ENCODE peak calls at places on chromosomes 7 and 10, in four cellular contexts. One of them, this sample, is unnamed.

GRCh38 chr10:122463466-122464157 is 2.3 kb downstream of the HTRA1 start:
- DNase-seq in GM23248: no peak
- DNase-seq in K562: no peak
- DNase-seq in Panc1: no peak
- DNase-seq in this sample: no peak

GRCh38 chr10:103648951-103649532 is 155.5 kb downstream of the NEURL1 start:
- DNase-seq in Panc1: no peak
- DNase-seq in K562: no peak
- DNase-seq in GM23248: peak; percentile 81
- DNase-seq in this sample: peak; percentile 55

GRCh38 chr7:2231992-2232765 is 566 bp downstream of the MAD1L1 start:
- DNase-seq in K562: peak; percentile 44
- DNase-seq in GM23248: peak; percentile 59
- DNase-seq in Panc1: no peak
- DNase-seq in this sample: peak; percentile 53

GRCh38 chr10:107686095-107686494 is 521.6 kb upstream of the SORCS1 start:
- DNase-seq in K562: no peak
- DNase-seq in GM23248: no peak
- DNase-seq in Panc1: no peak
- DNase-seq in this sample: no peak

GRCh38 chr7:101625076-101625914 is 3.8 kb downstream of the MYL10 start:
- DNase-seq in GM23248: peak; percentile 71
- DNase-seq in K562: no peak
- DNase-seq in Panc1: no peak
- DNase-seq in this sample: peak; percentile 44

GRCh38 chr10:131396108-131397010 is 84.8 kb upstream of the TCERG1L start:
- DNase-seq in K562: no peak
- DNase-seq in GM23248: peak; percentile 2
- DNase-seq in Panc1: no peak
- DNase-seq in this sample: no peak

GRCh38 chr7:46383605-46384004 is 462.5 kb upstream of the IGFBP3 start:
- DNase-seq in GM23248: peak; percentile 69
- DNase-seq in Panc1: no peak
- DNase-seq in K562: no peak
- DNase-seq in this sample: peak; percentile 30

GRCh38 chr7:2539031-2540028 is 16.0 kb downstream of the BRAT1 start:
- DNase-seq in K562: no peak
- DNase-seq in GM23248: no peak
- DNase-seq in Panc1: no peak
- DNase-seq in this sample: no peak

GRCh38 chr10:104452977-104453376 is 99.3 kb downstream of the CFAP58 start:
- DNase-seq in K562: no peak
- DNase-seq in GM23248: no peak
- DNase-seq in Panc1: no peak
- DNase-seq in this sample: no peak

GRCh38 chr10:3471927-3472704 is 299.5 kb upstream of the PITRM1 start:
- DNase-seq in Panc1: no peak
- DNase-seq in K562: no peak
- DNase-seq in GM23248: peak; percentile 53
- DNase-seq in this sample: no peak

GRCh38 chr7:84277628-84278224 is 83.1 kb upstream of the SEMA3A start:
- DNase-seq in K562: no peak
- DNase-seq in GM23248: no peak
- DNase-seq in Panc1: no peak
- DNase-seq in this sample: no peak

GRCh38 chr10:127426746-127427145 is 122.4 kb upstream of the NPS start:
- DNase-seq in K562: no peak
- DNase-seq in GM23248: peak; percentile 12
- DNase-seq in Panc1: no peak
- DNase-seq in this sample: no peak

GRCh38 chr10:90051474-90051873 is 350.1 kb downstream of the KIF20B start:
- DNase-seq in Panc1: no peak
- DNase-seq in GM23248: no peak
- DNase-seq in K562: no peak
- DNase-seq in this sample: no peak

GRCh38 chr10:114174462-114175190 is 623 bp upstream of the CCDC186 start:
- DNase-seq in Panc1: no peak
- DNase-seq in GM23248: peak; percentile 75
- DNase-seq in K562: no peak
- DNase-seq in this sample: peak; percentile 66

GRCh38 chr10:49601857-49602256 is 8.3 kb upstream of the SLC18A3 start:
- DNase-seq in GM23248: peak; percentile 82
- DNase-seq in Panc1: no peak
- DNase-seq in K562: no peak
- DNase-seq in this sample: no peak

GRCh38 chr10:79286318-79286951 is 60.8 kb upstream of the PPIF start:
- DNase-seq in K562: peak; percentile 69
- DNase-seq in GM23248: peak; percentile 30
- DNase-seq in Panc1: no peak
- DNase-seq in this sample: no peak

GRCh38 chr7:29748286-29749099 is 57.8 kb upstream of the WIPF3 start:
- DNase-seq in K562: no peak
- DNase-seq in GM23248: peak; percentile 86
- DNase-seq in Panc1: peak; percentile 51
- DNase-seq in this sample: peak; percentile 83

GRCh38 chr10:121426307-121426706 is 171.9 kb downstream of the FGFR2 start:
- DNase-seq in Panc1: no peak
- DNase-seq in K562: peak; percentile 32
- DNase-seq in GM23248: no peak
- DNase-seq in this sample: no peak

GRCh38 chr10:106571216-106571954 is 593.1 kb downstream of the SORCS1 start:
- DNase-seq in Panc1: peak; percentile 24
- DNase-seq in K562: peak; percentile 3
- DNase-seq in GM23248: peak; percentile 67
- DNase-seq in this sample: peak; percentile 89

GRCh38 chr10:79007843-79008319 is 60.9 kb upstream of the ZMIZ1 start:
- DNase-seq in K562: no peak
- DNase-seq in GM23248: peak; percentile 50
- DNase-seq in Panc1: no peak
- DNase-seq in this sample: peak; percentile 52

GRCh38 chr10:122957474-122957873 is 3.4 kb upstream of the C10orf88 start:
- DNase-seq in Panc1: no peak
- DNase-seq in K562: no peak
- DNase-seq in GM23248: no peak
- DNase-seq in this sample: no peak

GRCh38 chr10:101257121-101257890 is 28.0 kb upstream of the LBX1 start:
- DNase-seq in Panc1: no peak
- DNase-seq in K562: no peak
- DNase-seq in GM23248: no peak
- DNase-seq in this sample: no peak
- H3K27me3 ChIP-seq in Panc1: no peaks in the 10 kb centered on the region
- H3K27me3 ChIP-seq in K562: peaks cover under 1% of the 10 kb centered on the region
- H3K27me3 ChIP-seq in GM23248: peaks cover 29% of the 10 kb centered on the region
- H3K27me3 ChIP-seq in this sample: peaks cover 58% of the 10 kb centered on the region

DNA sequence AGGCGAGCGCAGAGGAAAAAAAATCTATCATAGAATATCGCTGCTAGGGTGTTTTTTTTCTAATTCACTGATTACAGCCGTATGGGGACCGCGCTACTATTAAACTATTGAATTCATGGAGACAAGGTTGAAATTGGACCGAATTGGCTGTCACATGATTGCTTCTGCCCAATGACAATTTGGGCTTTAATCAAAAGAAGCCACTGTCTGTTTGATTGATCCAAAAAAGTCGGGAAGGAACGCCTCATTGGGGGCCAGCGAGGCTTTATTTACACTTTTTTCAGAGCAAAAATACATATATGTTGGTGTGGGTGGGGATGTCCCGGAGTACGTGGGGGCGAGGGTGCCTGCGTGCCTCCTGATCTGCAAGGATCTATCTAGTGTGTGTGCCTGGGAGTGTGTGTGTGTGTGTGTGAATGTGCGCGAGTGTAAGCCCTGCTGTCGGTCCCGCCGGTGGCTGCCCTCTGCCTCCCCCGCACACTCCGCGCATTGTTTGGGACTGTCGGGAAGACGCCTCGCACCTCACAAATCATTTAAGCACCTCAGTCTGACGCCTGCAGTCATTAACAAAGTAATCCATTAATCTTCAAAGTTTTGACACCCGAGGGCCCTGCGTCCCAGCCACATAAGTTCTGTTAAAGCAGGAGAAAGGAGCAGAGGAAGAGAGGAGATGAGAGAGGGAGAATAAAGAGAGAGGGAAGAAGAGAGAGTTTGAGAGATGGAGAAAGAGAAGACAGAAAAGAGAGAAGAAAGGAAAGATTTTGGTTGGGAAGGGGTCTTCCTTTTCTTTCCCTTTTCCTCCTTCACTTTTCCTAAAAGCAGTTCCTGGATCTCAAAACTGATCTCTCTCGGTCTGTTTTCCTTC is at the start of gene HOXA2:
- DNase-seq in Panc1: no peak
- DNase-seq in K562: no peak
- DNase-seq in GM23248: no peak
- DNase-seq in this sample: no peak
- H3K4me3 ChIP-seq in Panc1: peak within 1 kb of the TSS; percentile 52
- H3K4me3 ChIP-seq in K562: no peak within 1 kb of the TSS
- H3K4me3 ChIP-seq in GM23248: no peak within 1 kb of the TSS
- H3K4me3 ChIP-seq in this sample: peak within 1 kb of the TSS; percentile 66

DNA sequence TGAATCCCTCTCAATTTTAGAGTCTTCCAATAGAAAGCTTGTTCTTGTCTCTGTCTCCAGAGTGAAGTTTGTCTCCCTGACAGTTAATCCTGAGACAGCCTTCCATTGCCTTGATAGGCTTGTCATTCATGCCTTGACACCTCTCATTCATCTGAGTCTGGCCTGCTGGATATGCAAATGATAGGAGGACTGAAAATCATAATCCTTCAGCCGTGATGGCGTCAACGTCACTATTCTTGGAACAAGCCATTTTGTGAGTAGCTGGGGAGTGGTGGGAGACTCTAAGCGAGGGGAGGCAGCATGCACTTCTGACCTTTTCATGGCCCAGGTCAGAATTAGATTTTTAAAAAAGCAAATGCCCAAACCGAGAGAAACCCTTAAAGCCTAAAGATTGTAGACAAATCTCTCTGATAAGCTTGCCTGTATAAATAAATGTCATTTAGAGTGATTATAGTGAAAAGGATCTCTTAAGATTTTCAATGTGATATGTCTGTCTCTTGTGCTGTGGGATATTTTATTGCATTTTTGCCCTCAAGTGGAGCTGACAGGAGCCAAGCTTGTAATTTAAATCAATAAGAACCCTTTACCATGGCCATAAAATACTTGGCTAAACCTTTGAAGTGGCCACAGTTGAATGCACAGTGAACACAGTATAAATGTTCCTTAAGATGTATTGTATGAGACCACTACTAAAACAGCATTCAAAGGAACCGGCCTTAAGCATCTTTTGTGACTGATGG is 148.8 kb downstream of the SNX10 start:
- DNase-seq in K562: no peak
- DNase-seq in Panc1: no peak
- DNase-seq in GM23248: no peak
- DNase-seq in this sample: no peak
- H3K4me1 ChIP-seq in K562: peaks cover 11% of the 10 kb centered on the region
- H3K4me1 ChIP-seq in Panc1: no peaks in the 10 kb centered on the region
- H3K4me1 ChIP-seq in GM23248: no peaks in the 10 kb centered on the region
- H3K4me1 ChIP-seq in this sample: no peaks in the 10 kb centered on the region

DNA sequence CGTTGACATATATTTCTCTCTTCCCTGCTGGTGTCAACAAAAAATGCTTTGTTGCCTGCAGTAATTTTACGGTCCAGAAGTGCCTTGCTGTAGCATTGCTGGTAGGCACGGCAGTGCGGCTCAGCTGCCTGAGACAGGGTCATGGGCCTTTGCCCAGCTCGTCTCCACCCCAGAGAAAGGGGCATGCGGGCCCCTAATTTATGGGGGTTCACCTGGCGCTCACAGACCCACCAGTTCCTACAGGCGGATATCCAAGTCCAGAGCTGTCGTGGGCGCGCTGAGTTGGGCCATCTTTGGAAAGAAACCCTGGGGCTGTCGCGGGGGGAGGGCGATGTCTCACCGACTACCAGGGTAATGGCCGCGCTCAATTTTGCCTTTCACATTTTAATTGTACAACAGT is 478.3 kb upstream of the FOXK1 start:
- DNase-seq in Panc1: no peak
- DNase-seq in GM23248: no peak
- DNase-seq in K562: no peak
- DNase-seq in this sample: no peak
- H3K27me3 ChIP-seq in Panc1: no peaks in the 10 kb centered on the region
- H3K27me3 ChIP-seq in GM23248: no peaks in the 10 kb centered on the region
- H3K27me3 ChIP-seq in K562: peaks cover 21% of the 10 kb centered on the region
- H3K27me3 ChIP-seq in this sample: no peaks in the 10 kb centered on the region